ENCODE peak calls at places on chromosomes 11 and 22, in four cellular contexts. M is upper lobe of right lung, H is SK-N-SH, Z is mesenchymal stem cell. X is an unnamed sample.
A peak's percentile ranks its signal among the peaks of the same experiment; 100 is the strongest.

GRCh38 chr22:33842421-33843094 is 77.7 kb downstream of the LARGE1 start:
- DNase-seq in Z (no peak), M (no peak), H (no peak), X (no peak)

GRCh38 chr22:40385041-40385782 is 14.8 kb downstream of the SGSM3 start:
- DNase-seq in Z (no peak), M (no peak), H (no peak), X (no peak)

GRCh38 chr11:65604258-65604657 is 8.7 kb upstream of the KCNK7 start:
- DNase-seq in Z (no peak), H (no peak), M (no peak), X (no peak)

GRCh38 chr22:17366329-17366728 is 2.9 kb upstream of the CECR2 start:
- DNase-seq in Z (no peak), H (no peak), M (no peak), X (no peak)

GRCh38 chr22:20602589-20603164 is 95.3 kb downstream of the MED15 start:
- DNase-seq in Z (no peak), H (no peak), M (no peak), X (no peak)

GRCh38 chr11:119175493-119176077 is 7.1 kb downstream of the NLRX1 start:
- DNase-seq in H (peak; percentile 70), M (no peak), Z (peak; percentile 50), X (no peak)

GRCh38 chr22:38034278-38034882 is 22.8 kb upstream of the PICK1 start:
- DNase-seq in Z (peak; percentile 93), H (peak; percentile 42), M (peak; percentile 77), X (peak; percentile 86)

GRCh38 chr22:29719894-29720645 is at the start of gene CABP7:
- DNase-seq in Z (no peak), M (no peak), H (peak; percentile 79), X (no peak)

GRCh38 chr11:99020324-99021225 is at the start of gene CNTN5:
- DNase-seq in M (peak; percentile 70), Z (peak; percentile 45), H (peak; percentile 55), X (peak; percentile 17)

GRCh38 chr11:48172818-48173609 is 43.6 kb upstream of the OR4B1 start:
- DNase-seq in Z (peak; percentile 65), H (peak; percentile 76), M (peak; percentile 72), X (peak; percentile 71)

GRCh38 chr11:2378527-2379210 is 1.6 kb downstream of the CD81 start:
- DNase-seq in M (no peak), Z (peak; percentile 65), H (peak; percentile 83), X (no peak)

GRCh38 chr11:62724171-62724570 is 3.1 kb downstream of the HNRNPUL2 start:
- DNase-seq in M (no peak), H (no peak), Z (no peak), X (no peak)
- H3K27ac ChIP-seq in M (peak overlapping the region; percentile 95), H (no peak overlapping the region), Z (no peak overlapping the region), X (no peak overlapping the region)

GRCh38 chr11:45900916-45901617 is 6.0 kb downstream of the FREY1 start:
- DNase-seq in Z (no peak), H (peak; percentile 42), M (no peak), X (peak; percentile 76)

GRCh38 chr11:45899448-45900174 is 7.5 kb downstream of the FREY1 start:
- DNase-seq in M (peak; percentile 91), Z (peak; percentile 92), H (peak; percentile 97), X (peak; percentile 85)

GRCh38 chr11:45896392-45897068 is 10.5 kb downstream of the FREY1 start:
- DNase-seq in H (peak; percentile 73), Z (no peak), M (no peak), X (peak; percentile 49)

GRCh38 chr11:45897556-45897955 is 9.5 kb downstream of the FREY1 start:
- DNase-seq in M (no peak), Z (no peak), H (peak; percentile 33), X (no peak)

DNA sequence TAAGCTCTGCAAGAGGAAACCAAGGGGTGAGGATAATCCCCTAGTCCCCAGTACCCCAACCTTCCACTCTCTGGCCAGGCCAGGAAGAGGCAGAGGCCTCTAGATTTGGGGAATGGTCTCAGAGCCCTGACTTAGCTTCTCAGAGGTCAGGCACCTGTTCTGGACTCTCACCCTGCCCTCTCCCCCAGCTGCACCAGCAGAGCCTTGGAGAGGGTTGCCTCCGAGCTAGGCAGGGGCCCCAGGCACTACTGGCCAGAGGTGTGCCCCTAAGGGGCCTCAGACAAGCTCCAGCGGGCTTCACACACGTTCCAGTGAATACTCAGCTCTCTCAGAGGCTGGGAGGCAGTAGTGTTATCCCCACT is 8.0 kb downstream of the FREY1 start:
- DNase-seq in H (no peak), M (no peak), Z (no peak), X (no peak)
- H3K27ac ChIP-seq in H (peak overlapping the region; percentile 89), M (no peak overlapping the region), Z (no peak overlapping the region), X (peak overlapping the region; percentile 100)

GRCh38 chr11:25734592-25735211 is 597.2 kb upstream of the ANO3 start:
- DNase-seq in Z (peak; percentile 54), H (peak; percentile 12), M (no peak), X (no peak)
- H3K27ac ChIP-seq in Z (no peak overlapping the region), H (no peak overlapping the region), M (no peak overlapping the region), X (no peak overlapping the region)

GRCh38 chr11:68036717-68037239 is 2.0 kb upstream of the TCIRG1 start:
- DNase-seq in Z (no peak), M (peak; percentile 90), H (no peak), X (no peak)

GRCh38 chr11:68037481-68038225 is 1.2 kb upstream of the TCIRG1 start:
- DNase-seq in H (no peak), Z (no peak), M (peak; percentile 69), X (no peak)

GRCh38 chr11:68039526-68040086 is 781 bp downstream of the TCIRG1 start:
- DNase-seq in H (peak; percentile 51), Z (no peak), M (peak; percentile 67), X (no peak)

GRCh38 chr11:68038718-68039525 is at the start of gene TCIRG1:
- DNase-seq in Z (peak; percentile 83), M (peak; percentile 95), H (peak; percentile 67), X (peak; percentile 12)

DNA sequence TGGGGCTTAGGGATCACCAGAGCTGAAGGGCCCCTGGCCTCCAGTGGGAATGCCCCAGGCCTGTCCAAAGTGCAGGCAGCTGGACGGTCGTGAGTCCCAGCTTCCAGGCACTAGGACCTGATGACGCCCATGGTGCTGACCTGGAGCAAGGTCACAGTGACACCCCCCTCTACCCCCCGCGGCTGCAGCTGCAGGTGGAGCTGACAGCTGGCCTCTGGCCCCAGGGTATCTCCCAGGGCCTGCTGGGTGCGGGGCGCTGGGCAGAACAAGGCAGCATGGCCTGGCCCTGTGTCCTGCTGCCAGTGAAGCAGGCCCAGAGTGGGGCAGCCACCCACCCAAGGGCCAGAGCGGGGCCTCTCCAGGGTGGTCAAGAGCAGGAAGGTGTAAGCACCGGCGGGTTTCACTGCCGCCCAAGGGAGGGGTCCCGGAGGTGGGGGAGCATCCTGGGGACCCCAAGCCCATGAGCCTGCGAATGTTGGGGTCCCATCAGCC is 553 bp upstream of the TCIRG1 start:
- DNase-seq in Z (peak; percentile 34), H (peak; percentile 66), M (peak; percentile 72), X (no peak)
- H3K27ac ChIP-seq in Z (peak overlapping the region; percentile 78), H (peak overlapping the region; percentile 19), M (peak overlapping the region; percentile 94), X (peak overlapping the region; percentile 72)

GRCh38 chr22:23539135-23539838 is 40.8 kb downstream of the IGLL1 start:
- DNase-seq in H (peak; percentile 71), Z (peak; percentile 76), M (peak; percentile 81), X (peak; percentile 60)
- H3K27ac ChIP-seq in H (peak overlapping the region; percentile 47), Z (no peak overlapping the region), M (no peak overlapping the region), X (no peak overlapping the region)

DNA sequence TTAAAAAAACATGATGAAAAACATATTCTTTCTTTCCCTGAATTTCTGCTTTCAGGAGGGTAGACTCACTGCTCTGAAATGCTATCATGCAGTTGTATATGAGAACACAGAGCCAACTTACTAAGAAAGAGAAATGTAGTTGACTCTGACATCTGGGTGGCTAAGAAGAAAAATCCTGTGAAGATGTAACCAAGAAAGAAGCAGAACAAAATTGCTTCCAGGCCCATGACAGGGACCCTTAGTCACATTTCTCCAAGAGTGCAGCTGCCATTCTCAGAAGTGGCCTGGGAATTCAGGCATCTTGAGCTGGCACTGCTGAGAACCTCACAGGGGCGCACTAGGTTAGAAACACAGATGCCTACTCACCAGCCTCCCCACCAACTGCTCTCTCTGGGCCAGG is 73.6 kb downstream of the RPL27A start:
- DNase-seq in Z (no peak), M (no peak), H (no peak), X (no peak)
- H3K27ac ChIP-seq in Z (peak overlapping the region; percentile 65), M (no peak overlapping the region), H (peak overlapping the region; percentile 11), X (no peak overlapping the region)

X was measured in substantia nigra.